ENCODE peak calls at places on chromosomes 5 and 9, in eight cellular contexts. One of them, this sample, is unnamed.

GRCh38 chr5:77397686-77398300 is 94.3 kb downstream of the WDR41 start:
- DNase-seq in transverse colon: no peak
- DNase-seq in esophagus muscularis mucosa: peak; percentile 60
- DNase-seq in stomach: no peak
- DNase-seq in suprapubic skin: no peak
- DNase-seq in prostate gland: no peak
- DNase-seq in GM12892: no peak
- DNase-seq in GM12891: no peak
- DNase-seq in this sample: no peak

GRCh38 chr9:79809477-79809876 is 237.7 kb downstream of the TLE4 start:
- DNase-seq in suprapubic skin: no peak
- DNase-seq in GM12891: no peak
- DNase-seq in stomach: no peak
- DNase-seq in prostate gland: no peak
- DNase-seq in esophagus muscularis mucosa: no peak
- DNase-seq in transverse colon: no peak
- DNase-seq in GM12892: no peak
- DNase-seq in this sample: no peak

GRCh38 chr5:159504106-159504856 is 174.0 kb upstream of the IL12B start:
- DNase-seq in esophagus muscularis mucosa: no peak
- DNase-seq in transverse colon: no peak
- DNase-seq in prostate gland: no peak
- DNase-seq in stomach: no peak
- DNase-seq in GM12892: no peak
- DNase-seq in GM12891: no peak
- DNase-seq in suprapubic skin: no peak
- DNase-seq in this sample: no peak

GRCh38 chr5:173290477-173291131 is 37.6 kb downstream of the STC2 start:
- DNase-seq in prostate gland: no peak
- DNase-seq in esophagus muscularis mucosa: no peak
- DNase-seq in transverse colon: no peak
- DNase-seq in stomach: no peak
- DNase-seq in GM12892: no peak
- DNase-seq in GM12891: no peak
- DNase-seq in suprapubic skin: no peak
- DNase-seq in this sample: peak; percentile 72

GRCh38 chr5:18811616-18812015 is 1176.4 kb downstream of the CDH18 start:
- DNase-seq in GM12891: no peak
- DNase-seq in stomach: no peak
- DNase-seq in GM12892: no peak
- DNase-seq in esophagus muscularis mucosa: no peak
- DNase-seq in transverse colon: no peak
- DNase-seq in suprapubic skin: no peak
- DNase-seq in prostate gland: no peak
- DNase-seq in this sample: no peak

GRCh38 chr9:89376741-89377140 is 58.4 kb downstream of the SECISBP2 start:
- DNase-seq in prostate gland: no peak
- DNase-seq in GM12891: no peak
- DNase-seq in transverse colon: no peak
- DNase-seq in GM12892: no peak
- DNase-seq in esophagus muscularis mucosa: no peak
- DNase-seq in suprapubic skin: no peak
- DNase-seq in stomach: no peak
- DNase-seq in this sample: no peak

GRCh38 chr9:121399883-121400607 is 30.0 kb upstream of the STOM start:
- DNase-seq in stomach: no peak
- DNase-seq in esophagus muscularis mucosa: no peak
- DNase-seq in GM12892: peak; percentile 2
- DNase-seq in GM12891: no peak
- DNase-seq in prostate gland: peak; percentile 42
- DNase-seq in transverse colon: no peak
- DNase-seq in suprapubic skin: no peak
- DNase-seq in this sample: no peak

GRCh38 chr5:95989283-95990048 is 27.8 kb upstream of the ELL2 start:
- DNase-seq in esophagus muscularis mucosa: no peak
- DNase-seq in prostate gland: no peak
- DNase-seq in GM12891: no peak
- DNase-seq in GM12892: no peak
- DNase-seq in stomach: no peak
- DNase-seq in suprapubic skin: no peak
- DNase-seq in transverse colon: no peak
- DNase-seq in this sample: no peak

GRCh38 chr9:130446111-130446861 is 1.5 kb downstream of the ASS1 start:
- DNase-seq in GM12892: no peak
- DNase-seq in prostate gland: peak; percentile 62
- DNase-seq in GM12891: no peak
- DNase-seq in stomach: peak; percentile 62
- DNase-seq in suprapubic skin: peak; percentile 86
- DNase-seq in esophagus muscularis mucosa: no peak
- DNase-seq in transverse colon: peak; percentile 71
- DNase-seq in this sample: peak; percentile 97

GRCh38 chr5:94031631-94032030 is 290.2 kb upstream of the POU5F2 start:
- DNase-seq in esophagus muscularis mucosa: no peak
- DNase-seq in GM12892: no peak
- DNase-seq in prostate gland: no peak
- DNase-seq in GM12891: no peak
- DNase-seq in stomach: no peak
- DNase-seq in transverse colon: no peak
- DNase-seq in suprapubic skin: no peak
- DNase-seq in this sample: no peak

GRCh38 chr5:142461028-142461427 is 136.2 kb upstream of the SPRY4 start:
- DNase-seq in GM12891: no peak
- DNase-seq in prostate gland: no peak
- DNase-seq in esophagus muscularis mucosa: no peak
- DNase-seq in GM12892: no peak
- DNase-seq in suprapubic skin: no peak
- DNase-seq in stomach: no peak
- DNase-seq in transverse colon: no peak
- DNase-seq in this sample: no peak

GRCh38 chr9:104961701-104962359 is 33.9 kb upstream of the ABCA1 start:
- DNase-seq in esophagus muscularis mucosa: no peak
- DNase-seq in transverse colon: peak; percentile 24
- DNase-seq in prostate gland: no peak
- DNase-seq in GM12892: no peak
- DNase-seq in stomach: no peak
- DNase-seq in GM12891: no peak
- DNase-seq in suprapubic skin: no peak
- DNase-seq in this sample: no peak

GRCh38 chr5:168706655-168707069 is 127.5 kb upstream of the PANK3 start:
- DNase-seq in suprapubic skin: no peak
- DNase-seq in prostate gland: no peak
- DNase-seq in transverse colon: no peak
- DNase-seq in stomach: no peak
- DNase-seq in GM12891: no peak
- DNase-seq in esophagus muscularis mucosa: no peak
- DNase-seq in GM12892: no peak
- DNase-seq in this sample: no peak

GRCh38 chr5:54243483-54244080 is 66.8 kb downstream of the ARL15 start:
- DNase-seq in transverse colon: peak; percentile 28
- DNase-seq in esophagus muscularis mucosa: no peak
- DNase-seq in GM12892: no peak
- DNase-seq in prostate gland: no peak
- DNase-seq in stomach: no peak
- DNase-seq in GM12891: no peak
- DNase-seq in suprapubic skin: no peak
- DNase-seq in this sample: no peak

GRCh38 chr5:121503111-121503840 is 348.4 kb upstream of the FTMT start:
- DNase-seq in GM12891: no peak
- DNase-seq in transverse colon: peak; percentile 7
- DNase-seq in esophagus muscularis mucosa: no peak
- DNase-seq in GM12892: no peak
- DNase-seq in prostate gland: peak; percentile 36
- DNase-seq in suprapubic skin: peak; percentile 57
- DNase-seq in stomach: peak; percentile 29
- DNase-seq in this sample: no peak

GRCh38 chr9:97986466-97986865 is 3.3 kb downstream of the ANP32B start:
- DNase-seq in esophagus muscularis mucosa: no peak
- DNase-seq in suprapubic skin: no peak
- DNase-seq in stomach: no peak
- DNase-seq in GM12891: no peak
- DNase-seq in prostate gland: no peak
- DNase-seq in GM12892: no peak
- DNase-seq in transverse colon: no peak
- DNase-seq in this sample: no peak

GRCh38 chr5:42740920-42741319 is 15.7 kb upstream of the CCDC152 start:
- DNase-seq in GM12892: no peak
- DNase-seq in suprapubic skin: no peak
- DNase-seq in esophagus muscularis mucosa: no peak
- DNase-seq in GM12891: no peak
- DNase-seq in prostate gland: no peak
- DNase-seq in transverse colon: no peak
- DNase-seq in stomach: no peak
- DNase-seq in this sample: no peak

GRCh38 chr9:78406933-78407332 is 110.0 kb downstream of the PSAT1 start:
- DNase-seq in transverse colon: no peak
- DNase-seq in GM12892: no peak
- DNase-seq in prostate gland: peak; percentile 11
- DNase-seq in GM12891: no peak
- DNase-seq in esophagus muscularis mucosa: no peak
- DNase-seq in stomach: peak; percentile 74
- DNase-seq in suprapubic skin: no peak
- DNase-seq in this sample: no peak

GRCh38 chr9:78405461-78405860 is 108.5 kb downstream of the PSAT1 start:
- DNase-seq in suprapubic skin: no peak
- DNase-seq in GM12891: no peak
- DNase-seq in transverse colon: no peak
- DNase-seq in GM12892: no peak
- DNase-seq in esophagus muscularis mucosa: no peak
- DNase-seq in stomach: no peak
- DNase-seq in prostate gland: no peak
- DNase-seq in this sample: no peak

GRCh38 chr9:78408388-78408787 is 111.5 kb downstream of the PSAT1 start:
- DNase-seq in prostate gland: no peak
- DNase-seq in esophagus muscularis mucosa: no peak
- DNase-seq in suprapubic skin: no peak
- DNase-seq in transverse colon: no peak
- DNase-seq in stomach: no peak
- DNase-seq in GM12892: no peak
- DNase-seq in GM12891: no peak
- DNase-seq in this sample: no peak

GRCh38 chr9:78407636-78408312 is 110.8 kb downstream of the PSAT1 start:
- DNase-seq in suprapubic skin: no peak
- DNase-seq in GM12891: no peak
- DNase-seq in GM12892: no peak
- DNase-seq in stomach: no peak
- DNase-seq in esophagus muscularis mucosa: no peak
- DNase-seq in prostate gland: no peak
- DNase-seq in transverse colon: no peak
- DNase-seq in this sample: no peak

DNA sequence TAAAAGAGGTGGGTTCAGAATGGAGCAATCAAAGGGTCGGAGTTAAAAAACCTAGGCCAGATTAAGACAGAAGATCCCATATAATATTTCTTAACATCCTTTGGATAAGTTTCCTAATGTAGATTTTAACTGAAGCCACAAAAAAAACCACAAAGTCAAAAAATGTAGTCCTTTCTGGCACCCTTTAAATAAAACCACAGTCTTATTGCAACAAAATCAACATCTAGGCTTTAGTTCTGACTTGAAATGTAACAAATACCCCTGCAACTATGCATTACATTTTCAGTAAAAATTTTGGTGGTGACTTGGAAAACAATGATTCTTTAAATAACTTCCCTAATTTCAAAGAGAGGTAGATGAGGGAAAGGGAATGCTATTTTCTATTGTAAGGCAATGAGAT is 109.2 kb downstream of the PSAT1 start:
- DNase-seq in GM12892: no peak
- DNase-seq in esophagus muscularis mucosa: no peak
- DNase-seq in suprapubic skin: no peak
- DNase-seq in prostate gland: no peak
- DNase-seq in transverse colon: no peak
- DNase-seq in GM12891: no peak
- DNase-seq in stomach: no peak
- DNase-seq in this sample: no peak
- TF ChIP-seq POLR2AphosphoS5 in GM12892: no peak
- TF ChIP-seq POLR2AphosphoS5 in esophagus muscularis mucosa: no peak
- TF ChIP-seq POLR2AphosphoS5 in suprapubic skin: no peak
- TF ChIP-seq POLR2AphosphoS5 in prostate gland: no peak
- TF ChIP-seq POLR2AphosphoS5 in transverse colon: no peak
- TF ChIP-seq POLR2AphosphoS5 in GM12891: no peak
- TF ChIP-seq POLR2AphosphoS5 in stomach: no peak
- TF ChIP-seq POLR2AphosphoS5 in this sample: no peak

GRCh38 chr5:138725153-138725884 is 27.9 kb upstream of the CTNNA1 start:
- DNase-seq in stomach: peak; percentile 71
- DNase-seq in transverse colon: peak; percentile 14
- DNase-seq in suprapubic skin: peak; percentile 76
- DNase-seq in GM12892: no peak
- DNase-seq in esophagus muscularis mucosa: no peak
- DNase-seq in prostate gland: peak; percentile 93
- DNase-seq in GM12891: no peak
- DNase-seq in this sample: peak; percentile 89
- TF ChIP-seq POLR2AphosphoS5 in stomach: no peak
- TF ChIP-seq POLR2AphosphoS5 in transverse colon: peak; percentile 39
- TF ChIP-seq POLR2AphosphoS5 in suprapubic skin: peak; percentile 57
- TF ChIP-seq POLR2AphosphoS5 in GM12892: no peak
- TF ChIP-seq POLR2AphosphoS5 in esophagus muscularis mucosa: no peak
- TF ChIP-seq POLR2AphosphoS5 in prostate gland: peak; percentile 92
- TF ChIP-seq POLR2AphosphoS5 in GM12891: no peak
- TF ChIP-seq POLR2AphosphoS5 in this sample: peak; percentile 69

DNA sequence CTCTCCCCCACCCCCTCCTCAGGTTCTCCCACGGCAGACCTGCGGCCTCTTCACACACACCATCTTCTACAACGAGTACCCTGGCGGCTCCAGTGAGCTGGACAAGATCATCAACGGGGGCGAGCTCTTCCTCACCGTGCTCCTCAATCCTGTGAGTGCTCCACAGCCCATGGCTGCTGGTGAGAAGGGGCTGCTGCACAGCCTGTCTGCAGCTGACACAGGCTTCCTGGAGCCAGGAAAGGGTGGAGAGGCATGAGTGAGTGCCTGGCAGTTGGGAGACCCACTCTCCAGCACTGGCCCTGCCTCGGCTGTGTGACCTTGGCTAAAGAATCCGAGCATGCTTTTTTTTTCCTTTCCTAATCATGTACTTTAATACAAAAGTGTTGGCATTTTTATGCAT is 31.3 kb downstream of the NDST1 start:
- DNase-seq in stomach: no peak
- DNase-seq in suprapubic skin: no peak
- DNase-seq in prostate gland: no peak
- DNase-seq in transverse colon: no peak
- DNase-seq in esophagus muscularis mucosa: no peak
- DNase-seq in GM12892: no peak
- DNase-seq in GM12891: no peak
- DNase-seq in this sample: no peak
- TF ChIP-seq POLR2AphosphoS5 in stomach: no peak
- TF ChIP-seq POLR2AphosphoS5 in suprapubic skin: no peak
- TF ChIP-seq POLR2AphosphoS5 in prostate gland: no peak
- TF ChIP-seq POLR2AphosphoS5 in transverse colon: no peak
- TF ChIP-seq POLR2AphosphoS5 in esophagus muscularis mucosa: no peak
- TF ChIP-seq POLR2AphosphoS5 in GM12892: no peak
- TF ChIP-seq POLR2AphosphoS5 in GM12891: no peak
- TF ChIP-seq POLR2AphosphoS5 in this sample: no peak

DNA sequence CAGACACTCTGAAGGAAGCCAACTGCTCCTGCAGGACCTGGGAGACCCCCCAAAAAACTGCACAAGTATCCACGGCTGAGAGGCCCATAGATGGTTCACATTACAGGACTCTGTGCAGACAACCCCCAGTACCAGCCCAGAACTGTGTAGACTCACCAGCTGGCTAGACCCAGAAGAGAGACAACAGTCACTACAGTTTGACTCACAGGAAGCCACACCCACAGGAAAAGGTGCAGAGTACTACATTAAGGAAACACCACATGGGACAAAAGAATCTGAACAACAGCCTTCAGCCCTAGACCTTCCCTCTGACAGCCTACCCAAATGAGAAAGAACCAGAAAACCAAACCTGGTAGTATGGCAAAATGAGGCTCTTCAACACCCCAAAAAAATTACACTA is 281.2 kb upstream of the RGMB start:
- DNase-seq in transverse colon: no peak
- DNase-seq in GM12892: no peak
- DNase-seq in esophagus muscularis mucosa: no peak
- DNase-seq in suprapubic skin: no peak
- DNase-seq in stomach: no peak
- DNase-seq in prostate gland: no peak
- DNase-seq in GM12891: no peak
- DNase-seq in this sample: no peak
- TF ChIP-seq POLR2AphosphoS5 in transverse colon: no peak
- TF ChIP-seq POLR2AphosphoS5 in GM12892: no peak
- TF ChIP-seq POLR2AphosphoS5 in esophagus muscularis mucosa: no peak
- TF ChIP-seq POLR2AphosphoS5 in suprapubic skin: no peak
- TF ChIP-seq POLR2AphosphoS5 in stomach: no peak
- TF ChIP-seq POLR2AphosphoS5 in prostate gland: no peak
- TF ChIP-seq POLR2AphosphoS5 in GM12891: no peak
- TF ChIP-seq POLR2AphosphoS5 in this sample: no peak

This sample was measured in sigmoid colon.